ENCODE peak calls at places on chromosomes 11 and 22, in nine cellular contexts. F is GM12878, G is suprapubic skin, A is HCT116, S is uterus, D is tibial nerve, B is IMR-90, H is erythroblast, P is transverse colon. N is an unnamed sample.

GRCh38 chr11:103792981-103793468 is 243.4 kb upstream of the DDI1 start:
- DNase-seq in F (no peak), G (no peak), A (no peak), S (no peak), D (no peak), B (peak; percentile 65), H (no peak), P (no peak), N (no peak)

GRCh38 chr11:3723014-3723708 is 52.0 kb upstream of the CHRNA10 start:
- DNase-seq in F (no peak), G (no peak), A (no peak), S (peak; percentile 28), D (no peak), B (peak; percentile 99), H (peak; percentile 15), P (no peak), N (no peak)

GRCh38 chr11:69040581-69041260 is 8.0 kb upstream of the TPCN2 start:
- DNase-seq in F (no peak), G (no peak), A (no peak), S (no peak), D (no peak), B (peak; percentile 86), H (no peak), P (no peak), N (no peak)

GRCh38 chr11:130050272-130050671 is 19.4 kb upstream of the APLP2 start:
- DNase-seq in F (no peak), G (no peak), A (no peak), S (no peak), D (no peak), B (peak; percentile 58), H (no peak), P (no peak), N (no peak)

GRCh38 chr11:3655548-3655947 is 10.6 kb downstream of the ART1 start:
- DNase-seq in F (no peak), G (no peak), A (no peak), S (no peak), D (no peak), B (no peak), H (no peak), P (no peak), N (no peak)

GRCh38 chr22:22446527-22446926 is 62.0 kb downstream of the ZNF280B start:
- DNase-seq in F (no peak), G (no peak), A (no peak), S (no peak), D (no peak), B (no peak), H (no peak), P (no peak), N (no peak)

GRCh38 chr22:37018815-37019308 is 385 bp downstream of the TST start:
- DNase-seq in F (no peak), G (no peak), A (no peak), S (peak; percentile 79), D (peak; percentile 54), B (peak; percentile 55), H (peak; percentile 57), P (peak; percentile 86), N (no peak)

GRCh38 chr22:45911601-45912271 is 65.2 kb downstream of the WNT7B start:
- DNase-seq in F (no peak), G (no peak), A (no peak), S (no peak), D (no peak), B (no peak), H (no peak), P (no peak), N (no peak)

GRCh38 chr11:47924184-47924671 is 56.1 kb upstream of the PTPRJ start:
- DNase-seq in F (no peak), G (no peak), A (peak; percentile 41), S (no peak), D (no peak), B (peak; percentile 86), H (no peak), P (no peak), N (no peak)

GRCh38 chr11:84855846-84856245 is 771.3 kb downstream of the DLG2 start:
- DNase-seq in F (no peak), G (no peak), A (no peak), S (no peak), D (no peak), B (peak; percentile 47), H (no peak), P (no peak), N (no peak)

DNA sequence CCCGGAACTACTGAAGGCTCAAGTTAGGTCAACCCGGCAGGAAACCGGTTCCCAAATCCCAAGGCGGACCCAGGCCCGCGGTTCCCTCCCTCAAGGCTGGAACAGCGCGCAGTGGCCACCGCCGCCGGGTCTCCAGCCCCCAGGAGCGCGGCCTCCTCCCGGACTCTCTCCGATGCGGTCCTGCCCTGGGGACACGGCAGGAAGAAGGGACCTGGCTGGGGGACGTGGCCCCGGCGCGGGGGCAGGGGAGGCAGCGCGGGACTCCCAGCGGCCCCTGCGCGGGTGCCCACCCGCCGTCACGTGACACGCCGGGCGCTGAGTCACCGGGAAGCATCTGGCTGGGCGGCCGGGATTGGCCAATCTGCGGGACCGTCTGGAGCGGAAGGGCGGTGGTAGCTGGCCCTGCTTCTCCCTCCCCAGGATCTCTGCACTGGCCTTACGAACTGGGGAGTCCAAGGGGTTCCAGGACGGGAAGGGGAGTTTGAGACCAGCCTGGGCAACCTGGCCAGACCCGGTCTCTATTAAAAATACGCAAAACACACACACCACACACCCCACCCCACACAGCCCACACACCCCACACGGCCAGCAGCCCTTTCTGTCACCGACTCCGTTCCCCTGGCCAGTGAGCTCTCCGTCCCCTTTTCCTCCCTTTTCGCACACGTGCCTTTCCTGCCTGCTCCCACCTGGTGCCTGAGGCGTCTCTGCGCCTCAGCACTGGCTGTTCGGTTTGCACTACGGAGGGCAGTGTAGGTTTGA is 21.4 kb upstream of the MALAT1 start:
- DNase-seq in F (no peak), G (peak; percentile 99), A (no peak), S (peak; percentile 97), D (peak; percentile 95), B (peak; percentile 92), H (peak; percentile 95), P (peak; percentile 98), N (peak; percentile 78)
- TF ChIP-seq POLR2A in F (peak; percentile 91), G (peak; percentile 74), A (peak; percentile 53), S (peak; percentile 100), D (peak; percentile 94), B (peak; percentile 83), H (peak; percentile 97), P (peak; percentile 97), N (peak; percentile 93)

DNA sequence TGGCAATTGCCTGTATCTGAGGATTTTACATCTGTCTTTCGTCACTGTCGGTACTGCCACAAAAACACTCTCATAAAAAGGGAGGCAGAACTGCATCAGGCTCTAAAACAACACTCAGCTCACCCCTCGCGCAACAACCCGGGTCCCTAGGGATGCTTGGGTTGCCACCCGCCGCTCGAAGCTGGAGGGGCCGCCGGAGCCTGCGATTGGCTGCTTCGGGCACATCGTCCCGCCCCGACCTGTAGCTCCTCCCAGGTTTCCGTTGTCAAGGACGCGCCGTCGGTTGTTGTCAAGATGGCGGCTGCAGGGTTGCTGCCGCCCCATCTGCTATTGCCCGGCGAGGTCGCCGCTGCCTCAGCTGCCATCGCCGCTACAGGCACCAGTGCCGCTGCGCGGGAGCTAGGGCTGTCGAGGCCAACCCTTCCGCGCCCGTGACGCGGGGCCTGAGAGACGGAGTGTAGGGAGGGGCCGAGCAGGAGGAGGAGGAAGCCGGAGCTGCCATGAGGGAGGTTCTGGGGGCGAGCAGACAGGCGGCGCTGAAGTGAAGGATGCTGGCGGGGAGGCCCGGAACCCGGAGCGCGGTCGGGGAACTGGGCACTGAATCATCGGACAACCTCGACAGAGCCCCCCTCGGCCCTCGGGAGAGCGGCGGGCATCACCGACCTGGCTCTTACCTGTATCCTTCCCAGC is at the start of gene CEP126:
- DNase-seq in F (peak; percentile 32), G (peak; percentile 97), A (peak; percentile 81), S (peak; percentile 94), D (peak; percentile 93), B (peak; percentile 93), H (peak; percentile 84), P (peak; percentile 95), N (peak; percentile 68)
- TF ChIP-seq POLR2A in F (no peak), G (peak; percentile 9), A (no peak), S (peak; percentile 63), D (peak; percentile 10), B (peak; percentile 69), H (peak; percentile 52), P (peak; percentile 50), N (no peak)

GRCh38 chr11:506238-506949 is 648 bp downstream of the RNH1 start:
- DNase-seq in F (peak; percentile 83), G (peak; percentile 99), A (peak; percentile 91), S (peak; percentile 97), D (peak; percentile 88), B (peak; percentile 98), H (peak; percentile 99), P (peak; percentile 98), N (peak; percentile 80)
- TF ChIP-seq POLR2A in F (peak; percentile 80), G (peak; percentile 6), A (peak; percentile 64), S (peak; percentile 68), D (peak; percentile 72), B (peak; percentile 91), H (peak; percentile 85), P (peak; percentile 82), N (peak; percentile 81)

GRCh38 chr11:777288-778255 is at the start of gene GATD1:
- DNase-seq in F (peak; percentile 44), G (peak; percentile 95), A (peak; percentile 46), S (peak; percentile 87), D (peak; percentile 82), B (peak; percentile 75), H (peak; percentile 92), P (peak; percentile 95), N (peak; percentile 45)
- TF ChIP-seq POLR2A in F (peak; percentile 88), G (no peak), A (peak; percentile 97), S (peak; percentile 88), D (peak; percentile 63), B (peak; percentile 87), H (peak; percentile 87), P (peak; percentile 65), N (peak; percentile 63)

DNA sequence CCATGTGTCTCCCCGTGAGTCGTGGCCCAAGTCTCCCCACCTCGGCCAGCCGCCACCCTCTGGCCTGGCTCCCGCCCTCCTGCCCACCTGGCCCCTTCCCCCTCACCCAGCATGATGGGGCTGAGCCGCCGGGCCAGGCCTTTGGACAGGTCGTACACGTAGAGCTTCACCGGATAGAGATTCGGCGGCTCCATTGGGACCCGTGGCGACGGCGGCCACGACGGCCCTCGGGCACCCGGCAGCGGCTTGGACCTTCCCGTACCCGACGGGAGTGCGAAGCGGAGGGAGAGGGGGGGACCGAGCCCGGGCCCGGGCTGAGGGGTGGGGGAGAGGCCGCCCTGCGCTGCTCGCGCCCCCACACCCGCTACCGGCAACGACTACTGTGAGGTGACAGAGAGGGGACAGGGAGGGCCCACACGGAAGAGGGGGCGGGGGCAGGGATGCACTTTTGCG is at the start of gene DESI1:
- DNase-seq in F (no peak), G (no peak), A (no peak), S (no peak), D (peak; percentile 24), B (no peak), H (no peak), P (no peak), N (no peak)
- TF ChIP-seq POLR2A in F (peak; percentile 96), G (no peak), A (peak; percentile 77), S (no peak), D (peak; percentile 33), B (peak; percentile 66), H (no peak), P (peak; percentile 95), N (no peak)

N was measured in esophagus squamous epithelium.